ENCODE peak calls at places on chromosomes 2 and 18, in seven cellular contexts. G is posterior vena cava, O is activated T-helper 1 cell treated with Interleukin-2 at 50 U/mL for 16 hours, F is NCI-H774, I is epithelial cell of esophagus, A is NCI-H2081, K is activated B cell treated with CpG ODN at 0.5 μM for 24 hours. T is an unnamed sample.

GRCh38 chr18:76914314-76914713 is 92.0 kb downstream of the ZNF236 start:
- DNase-seq in G (no peak), O (no peak), F (no peak), I (no peak), A (no peak), K (no peak), T (no peak)

GRCh38 chr2:234873828-234874173 is 78.0 kb upstream of the SH3BP4 start:
- DNase-seq in G (peak), O (no peak), F (no peak), I (no peak), A (no peak), K (no peak), T (no peak)

GRCh38 chr2:216873573-216873972 is 13.7 kb upstream of the TNP1 start:
- DNase-seq in G (no peak), O (no peak), F (no peak), I (no peak), A (no peak), K (no peak), T (no peak)

GRCh38 chr18:78526923-78527775 is 452.5 kb upstream of the SALL3 start:
- DNase-seq in G (no peak), O (no peak), F (no peak), I (no peak), A (no peak), K (no peak), T (no peak)

GRCh38 chr2:30225131-30225762 is 6.1 kb upstream of the LBH start:
- DNase-seq in G (no peak), O (no peak), F (no peak), I (no peak), A (no peak), K (no peak), T (peak)

GRCh38 chr2:217064234-217065103 is 204.6 kb upstream of the TNP1 start:
- DNase-seq in G (no peak), O (no peak), F (no peak), I (no peak), A (no peak), K (no peak), T (no peak)

GRCh38 chr18:63444567-63444966 is 22.3 kb upstream of the VPS4B start:
- DNase-seq in G (no peak), O (no peak), F (no peak), I (peak), A (no peak), K (no peak), T (peak)

GRCh38 chr2:8154936-8155335 is 526.9 kb upstream of the ID2 start:
- DNase-seq in G (no peak), O (no peak), F (no peak), I (no peak), A (no peak), K (no peak), T (no peak)

GRCh38 chr2:235659767-235660322 is 166.0 kb downstream of the AGAP1 start:
- DNase-seq in G (no peak), O (no peak), F (no peak), I (no peak), A (no peak), K (no peak), T (no peak)

GRCh38 chr18:22346342-22346967 is 71.3 kb downstream of the CTAGE1 start:
- DNase-seq in G (no peak), O (no peak), F (no peak), I (peak), A (no peak), K (no peak), T (peak)

GRCh38 chr18:60358516-60358915 is 14.1 kb downstream of the MC4R start:
- DNase-seq in G (no peak), O (no peak), F (no peak), I (peak), A (no peak), K (no peak), T (no peak)

GRCh38 chr2:219175928-219176817 is 552 bp downstream of the CNPPD1 start:
- DNase-seq in G (peak), O (no peak), F (no peak), I (peak), A (no peak), K (peak), T (no peak)

GRCh38 chr2:119005565-119005964 is 63.6 kb downstream of the MARCO start:
- DNase-seq in G (peak), O (no peak), F (no peak), I (no peak), A (no peak), K (no peak), T (no peak)